ENCODE peak calls at places on chromosomes 16 and 17, in seven cellular contexts. A, E, W, T, G, J and B are unnamed samples.
A peak's percentile ranks its signal among the peaks of the same experiment; 100 is the strongest.

GRCh38 chr16:82888616-82889015 is 261.8 kb downstream of the CDH13 start:
- DNase-seq in A (peak; percentile 95), W (no peak), E (no peak), T (no peak), G (no peak), J (no peak), B (peak; percentile 91)

GRCh38 chr16:67935096-67935401 is 1.6 kb downstream of the PSMB10 start:
- DNase-seq in W (no peak), E (no peak), J (no peak), T (no peak), G (no peak), A (no peak), B (no peak)

GRCh38 chr17:43880420-43880991 is 26.8 kb downstream of the MPP2 start:
- DNase-seq in E (peak; percentile 86), A (no peak), G (peak; percentile 55), W (peak; percentile 80), J (peak; percentile 33), T (peak; percentile 53), B (peak; percentile 26)

GRCh38 chr16:28261916-28262315 is 30.4 kb upstream of the SBK1 start:
- DNase-seq in J (no peak), W (no peak), T (no peak), A (no peak), G (no peak), E (no peak), B (no peak)

GRCh38 chr17:76497979-76498885 is 3.0 kb downstream of the RHBDF2 start:
- DNase-seq in A (peak; percentile 93), G (peak; percentile 77), J (no peak), T (peak; percentile 72), E (peak; percentile 59), W (peak; percentile 80), B (peak; percentile 98)

GRCh38 chr16:24966031-24966430 is 49.1 kb downstream of the ARHGAP17 start:
- DNase-seq in G (no peak), E (no peak), J (no peak), A (no peak), T (peak; percentile 80), W (peak; percentile 8), B (no peak)

GRCh38 chr16:81715358-81716196 is 63.5 kb upstream of the PLCG2 start:
- DNase-seq in A (no peak), E (no peak), J (no peak), T (peak; percentile 24), W (no peak), G (no peak), B (no peak)

GRCh38 chr17:40475234-40476210 is 25.9 kb downstream of the TNS4 start:
- DNase-seq in J (no peak), A (no peak), E (peak; percentile 63), T (no peak), G (no peak), W (peak; percentile 57), B (no peak)

GRCh38 chr17:48547839-48548686 is 3.2 kb upstream of the HOXB2 start:
- DNase-seq in W (no peak), T (no peak), J (no peak), G (no peak), A (peak; percentile 88), E (no peak), B (peak; percentile 86)

GRCh38 chr16:26605872-26606271 is 460.9 kb upstream of the C16orf82 start:
- DNase-seq in G (no peak), T (no peak), W (no peak), E (no peak), A (no peak), J (no peak), B (no peak)

GRCh38 chr17:46832945-46833839 is 14.7 kb upstream of the WNT3 start:
- DNase-seq in W (peak; percentile 43), G (peak; percentile 70), J (no peak), E (no peak), A (peak; percentile 87), T (no peak), B (no peak)

GRCh38 chr16:75591001-75591852 is 25.0 kb downstream of the GABARAPL2 start:
- DNase-seq in E (no peak), J (no peak), W (no peak), A (peak; percentile 84), T (no peak), G (peak; percentile 72), B (peak; percentile 47)

GRCh38 chr16:15055141-15056053 is 477 bp downstream of the NTAN1 start:
- DNase-seq in G (peak; percentile 71), J (no peak), W (no peak), A (peak; percentile 23), T (peak; percentile 33), E (peak; percentile 85), B (peak; percentile 56)

GRCh38 chr17:10754109-10754508 is 24.3 kb upstream of the TMEM220 start:
- DNase-seq in A (peak; percentile 11), J (no peak), E (peak; percentile 78), W (peak; percentile 87), T (peak; percentile 72), G (peak; percentile 87), B (no peak)

GRCh38 chr17:45077643-45078042 is 16.5 kb downstream of the NMT1 start:
- DNase-seq in J (no peak), G (no peak), T (no peak), E (no peak), A (no peak), W (no peak), B (no peak)

GRCh38 chr17:11814655-11815262 is 182.5 kb downstream of the ZNF18 start:
- DNase-seq in E (no peak), A (no peak), T (no peak), J (no peak), W (no peak), G (no peak), B (no peak)

DNA sequence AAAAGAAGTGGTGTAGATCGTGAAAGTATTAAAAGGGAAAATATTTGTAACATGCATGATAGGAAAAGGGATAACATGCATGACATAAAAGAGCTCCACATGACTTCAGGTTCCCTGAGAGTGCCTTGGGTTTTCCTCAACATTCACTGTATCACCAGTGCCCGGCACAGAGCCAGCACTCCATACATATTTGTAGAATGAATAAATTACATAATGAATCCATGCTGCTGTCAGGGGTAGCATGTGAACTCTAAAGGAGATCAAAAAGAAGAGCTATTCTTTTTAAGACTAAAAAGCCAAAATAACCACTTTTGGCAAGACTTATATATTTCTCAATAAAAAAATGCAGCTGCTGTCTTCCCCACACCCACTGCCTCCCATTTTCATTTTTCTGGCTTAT is 2.7 kb upstream of the ZNF594 start:
- DNase-seq in W (no peak), G (no peak), J (no peak), T (no peak), E (no peak), A (no peak), B (no peak)
- H4K8ac ChIP-seq in W (no peak overlapping the region), G (no peak overlapping the region), J (no peak overlapping the region), T (no peak overlapping the region), E (no peak overlapping the region), A (no peak overlapping the region), B (no peak overlapping the region)

GRCh38 chr16:23943604-23944003 is 107.8 kb downstream of the PRKCB start:
- DNase-seq in J (no peak), T (no peak), W (no peak), A (no peak), G (no peak), E (no peak), B (no peak)
- H4K8ac ChIP-seq in J (no peak overlapping the region), T (no peak overlapping the region), W (no peak overlapping the region), A (no peak overlapping the region), G (no peak overlapping the region), E (no peak overlapping the region), B (no peak overlapping the region)

GRCh38 chr16:89709166-89709565 is 7.7 kb upstream of the SPATA2L start:
- DNase-seq in W (no peak), E (no peak), T (no peak), J (no peak), G (peak; percentile 56), A (no peak), B (no peak)

GRCh38 chr16:89709716-89710480 is 8.4 kb upstream of the SPATA2L start:
- DNase-seq in J (no peak), A (no peak), T (no peak), W (no peak), G (no peak), E (no peak), B (no peak)

GRCh38 chr16:89706446-89707260 is 5.1 kb upstream of the SPATA2L start:
- DNase-seq in G (no peak), W (no peak), E (no peak), J (no peak), T (no peak), A (no peak), B (no peak)

GRCh38 chr16:89707695-89708094 is 6.2 kb upstream of the SPATA2L start:
- DNase-seq in W (no peak), G (no peak), J (no peak), A (no peak), E (no peak), T (no peak), B (no peak)

GRCh38 chr16:89708481-89708931 is 7.0 kb upstream of the SPATA2L start:
- DNase-seq in T (no peak), J (no peak), G (no peak), W (no peak), E (no peak), A (no peak), B (no peak)
- H4K8ac ChIP-seq in T (no peak overlapping the region), J (peak overlapping the region; percentile 17), G (no peak overlapping the region), W (no peak overlapping the region), E (no peak overlapping the region), A (no peak overlapping the region), B (no peak overlapping the region)

GRCh38 chr17:63221941-63222340 is 224.2 kb downstream of the CYB561 start:
- DNase-seq in T (peak; percentile 26), A (no peak), W (no peak), E (no peak), G (no peak), J (no peak), B (no peak)
- H4K8ac ChIP-seq in T (no peak overlapping the region), A (no peak overlapping the region), W (no peak overlapping the region), E (no peak overlapping the region), G (no peak overlapping the region), J (no peak overlapping the region), B (no peak overlapping the region)

GRCh38 chr17:73390221-73390620 is 78.4 kb upstream of the CDC42EP4 start:
- DNase-seq in G (no peak), A (no peak), T (no peak), W (peak; percentile 30), J (no peak), E (no peak), B (no peak)

GRCh38 chr17:73388578-73388905 is 76.7 kb upstream of the CDC42EP4 start:
- DNase-seq in T (no peak), A (no peak), J (no peak), G (no peak), W (no peak), E (no peak), B (no peak)

GRCh38 chr17:73389411-73389810 is 77.6 kb upstream of the CDC42EP4 start:
- DNase-seq in G (no peak), A (no peak), T (no peak), W (no peak), E (no peak), J (no peak), B (no peak)

GRCh38 chr17:73391331-73392265 is 79.8 kb upstream of the CDC42EP4 start:
- DNase-seq in W (peak; percentile 26), J (no peak), E (no peak), A (no peak), G (no peak), T (no peak), B (no peak)

DNA sequence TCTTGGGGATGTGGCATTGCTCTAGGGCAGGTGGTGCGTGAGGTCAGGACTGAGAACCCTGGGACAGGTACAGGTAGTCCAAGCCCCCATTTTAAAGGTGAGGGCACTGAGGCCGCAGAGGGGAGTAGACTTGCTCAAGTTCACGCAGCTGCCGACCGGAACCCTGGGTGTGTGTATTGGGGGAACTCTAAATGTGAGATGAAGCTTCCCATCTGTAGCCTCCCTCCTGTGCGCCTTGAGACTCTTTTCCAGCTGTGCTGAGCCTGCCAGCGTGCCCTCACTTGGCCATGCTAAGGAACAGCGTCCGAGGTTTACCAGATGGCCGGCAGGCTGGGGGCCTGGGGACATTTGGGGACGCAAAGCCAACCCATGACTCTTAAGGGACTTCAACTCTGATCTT is 79.0 kb upstream of the CDC42EP4 start:
- DNase-seq in G (no peak), T (no peak), J (no peak), W (no peak), A (no peak), E (no peak), B (no peak)
- H4K8ac ChIP-seq in G (no peak overlapping the region), T (no peak overlapping the region), J (no peak overlapping the region), W (no peak overlapping the region), A (no peak overlapping the region), E (no peak overlapping the region), B (no peak overlapping the region)